ENCODE peak calls at places on chromosomes 2 and 18, in ten cellular contexts. J is left ventricle myocardium inferior, C is transverse colon, D is body of pancreas, P is HCT116, Z is tibial nerve, A is GM23248, V is neural progenitor cell, B is tibial artery, W is right cardiac atrium. M is an unnamed sample. For H3K9me3, the result is how much of the 10 kb centered on the place peaks cover.

GRCh38 chr2:116467243-116467642 is 1347.2 kb upstream of the DDX18 start:
- DNase-seq in J (no peak), C (no peak), D (no peak), P (no peak), Z (no peak), A (no peak), V (no peak), B (no peak), W (no peak), M (no peak)

GRCh38 chr18:24000613-24001490 is 13.7 kb upstream of the TTC39C start:
- DNase-seq in J (no peak), C (no peak), D (no peak), P (no peak), Z (no peak), A (no peak), V (no peak), B (no peak), W (no peak), M (no peak)

GRCh38 chr2:10026940-10027569 is 16.3 kb upstream of the KLF11 start:
- DNase-seq in J (no peak), C (no peak), D (no peak), P (no peak), Z (no peak), A (no peak), V (no peak), B (no peak), W (peak), M (no peak)

GRCh38 chr2:36423172-36423571 is 67.6 kb downstream of the CRIM1 start:
- DNase-seq in J (no peak), C (peak), D (no peak), P (no peak), Z (no peak), A (no peak), V (no peak), B (no peak), W (no peak), M (no peak)

GRCh38 chr18:42437646-42438045 is 482.6 kb downstream of the PIK3C3 start:
- DNase-seq in J (peak), C (no peak), D (peak), P (no peak), Z (no peak), A (no peak), V (no peak), B (no peak), W (no peak), M (no peak)

GRCh38 chr18:11983592-11983991 is 2.3 kb downstream of the IMPA2 start:
- DNase-seq in J (no peak), C (peak), D (peak), P (no peak), Z (no peak), A (no peak), V (peak), B (peak), W (no peak), M (no peak)

GRCh38 chr2:226796840-226797288 is 2.8 kb downstream of the IRS1 start:
- DNase-seq in J (peak), C (peak), D (peak), P (no peak), Z (no peak), A (peak), V (no peak), B (peak), W (peak), M (no peak)

GRCh38 chr2:159169187-159169586 is 117.3 kb downstream of the WDSUB1 start:
- DNase-seq in J (no peak), C (no peak), D (no peak), P (no peak), Z (no peak), A (no peak), V (no peak), B (no peak), W (no peak), M (no peak)

GRCh38 chr18:10912790-10913560 is 236.4 kb downstream of the PIEZO2 start:
- DNase-seq in J (no peak), C (no peak), D (no peak), P (no peak), Z (no peak), A (peak), V (no peak), B (no peak), W (peak), M (no peak)

GRCh38 chr18:62436636-62437519 is 85.9 kb upstream of the ZCCHC2 start:
- DNase-seq in J (peak), C (peak), D (peak), P (no peak), Z (peak), A (peak), V (no peak), B (peak), W (peak), M (no peak)

GRCh38 chr18:54883816-54884604 is 55.7 kb downstream of the RAB27B start:
- DNase-seq in J (no peak), C (no peak), D (no peak), P (no peak), Z (no peak), A (peak), V (no peak), B (no peak), W (no peak), M (no peak)

GRCh38 chr2:71722286-71722685 is 268.9 kb downstream of the DYSF start:
- DNase-seq in J (no peak), C (no peak), D (no peak), P (no peak), Z (no peak), A (no peak), V (no peak), B (no peak), W (no peak), M (no peak)

GRCh38 chr2:215514516-215514915 is 78.6 kb upstream of the FN1 start:
- DNase-seq in J (no peak), C (no peak), D (no peak), P (no peak), Z (no peak), A (no peak), V (no peak), B (no peak), W (no peak), M (no peak)

GRCh38 chr2:121567957-121568409 is 37.3 kb downstream of the RNU4ATAC start:
- DNase-seq in J (no peak), C (no peak), D (no peak), P (no peak), Z (no peak), A (peak), V (no peak), B (no peak), W (no peak), M (no peak)

GRCh38 chr2:159200498-159200897 is 86.0 kb downstream of the WDSUB1 start:
- DNase-seq in J (no peak), C (no peak), D (no peak), P (no peak), Z (no peak), A (peak), V (no peak), B (no peak), W (no peak), M (no peak)

GRCh38 chr2:239769574-239770145 is 255.5 kb downstream of the NDUFA10 start:
- DNase-seq in J (no peak), C (no peak), D (no peak), P (no peak), Z (no peak), A (no peak), V (no peak), B (peak), W (no peak), M (no peak)

GRCh38 chr2:94874277-94874997 is 3.2 kb downstream of the TEKT4 start:
- DNase-seq in J (peak), C (peak), D (peak), P (peak), Z (no peak), A (peak), V (no peak), B (peak), W (no peak), M (peak)

GRCh38 chr2:30165050-30165520 is 18.3 kb downstream of the YPEL5 start:
- DNase-seq in J (no peak), C (peak), D (peak), P (peak), Z (peak), A (peak), V (peak), B (no peak), W (no peak), M (peak)

GRCh38 chr2:54271843-54272600 is 16.0 kb upstream of the TSPYL6 start:
- DNase-seq in J (no peak), C (no peak), D (no peak), P (no peak), Z (no peak), A (no peak), V (no peak), B (no peak), W (no peak), M (no peak)

GRCh38 chr2:172962824-172963223 is 112.8 kb upstream of the MAP3K20 start:
- DNase-seq in J (no peak), C (no peak), D (no peak), P (no peak), Z (no peak), A (peak), V (no peak), B (no peak), W (no peak), M (no peak)

GRCh38 chr2:15957881-15958713 is 17.7 kb downstream of the MYCN start:
- DNase-seq in J (no peak), C (no peak), D (no peak), P (no peak), Z (no peak), A (no peak), V (no peak), B (no peak), W (no peak), M (no peak)

GRCh38 chr2:44578401-44579135 is 216.8 kb downstream of the CAMKMT start:
- DNase-seq in J (no peak), C (no peak), D (no peak), P (no peak), Z (peak), A (peak), V (no peak), B (no peak), W (no peak), M (no peak)

GRCh38 chr2:5683471-5683870 is 8.7 kb upstream of the SOX11 start:
- DNase-seq in J (no peak), C (no peak), D (no peak), P (no peak), Z (no peak), A (no peak), V (no peak), B (no peak), W (no peak), M (no peak)

GRCh38 chr2:74379851-74380789 is at the start of gene DCTN1:
- DNase-seq in J (peak), C (peak), D (peak), P (no peak), Z (peak), A (peak), V (peak), B (no peak), W (peak), M (peak)
- H3K4me3 ChIP-seq in J (peak), C (peak), D (no peak), P (no peak), Z (peak), A (peak), V (peak), B (peak), W (peak), M (peak)

GRCh38 chr2:42112418-42112817 is 56.7 kb upstream of the EML4 start:
- DNase-seq in J (no peak), C (no peak), D (no peak), P (no peak), Z (no peak), A (no peak), V (no peak), B (no peak), W (no peak), M (no peak)

GRCh38 chr2:42110974-42111322 is 58.2 kb upstream of the EML4 start:
- DNase-seq in J (no peak), C (no peak), D (no peak), P (no peak), Z (no peak), A (no peak), V (no peak), B (no peak), W (no peak), M (no peak)

GRCh38 chr2:42115588-42115987 is 53.6 kb upstream of the EML4 start:
- DNase-seq in J (no peak), C (no peak), D (no peak), P (no peak), Z (no peak), A (no peak), V (no peak), B (no peak), W (no peak), M (no peak)

GRCh38 chr2:42110287-42110973 is 58.7 kb upstream of the EML4 start:
- DNase-seq in J (no peak), C (no peak), D (peak), P (no peak), Z (no peak), A (peak), V (no peak), B (no peak), W (peak), M (no peak)

DNA sequence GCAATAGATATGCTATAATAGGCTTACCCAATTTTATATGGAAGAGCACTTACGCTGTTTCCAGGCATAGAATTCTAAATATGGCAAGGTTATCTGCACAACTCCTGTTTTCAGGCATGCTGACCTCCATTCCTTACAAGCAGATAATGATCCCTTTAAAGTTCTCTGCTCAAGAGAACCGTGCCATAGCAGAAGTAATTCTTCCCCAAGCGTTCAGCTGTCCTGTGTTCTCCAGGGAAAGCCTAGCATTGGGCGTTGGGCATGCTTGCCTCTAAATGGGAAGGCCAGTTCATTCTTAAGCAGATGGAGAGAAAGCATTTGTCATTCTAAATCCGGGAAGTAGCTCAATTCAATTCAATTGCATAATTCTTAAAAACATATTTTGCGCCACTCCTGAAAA is 55.7 kb upstream of the EML4 start:
- DNase-seq in J (no peak), C (no peak), D (no peak), P (no peak), Z (no peak), A (no peak), V (no peak), B (no peak), W (no peak), M (no peak)
- H3K27ac ChIP-seq in J (no peak), C (no peak), D (no peak), P (no peak), Z (no peak), A (no peak), V (no peak), B (no peak), W (no peak), M (no peak)

GRCh38 chr2:229815858-229816257 is 101.5 kb upstream of the DNER start:
- DNase-seq in J (no peak), C (no peak), D (no peak), P (peak), Z (no peak), A (peak), V (no peak), B (no peak), W (no peak), M (no peak)

GRCh38 chr2:229815342-229815741 is 101.0 kb upstream of the DNER start:
- DNase-seq in J (no peak), C (no peak), D (no peak), P (no peak), Z (no peak), A (peak), V (no peak), B (no peak), W (no peak), M (no peak)

GRCh38 chr2:229821353-229821752 is 100.5 kb downstream of the TRIP12 start:
- DNase-seq in J (no peak), C (no peak), D (no peak), P (no peak), Z (no peak), A (no peak), V (no peak), B (no peak), W (no peak), M (no peak)

DNA sequence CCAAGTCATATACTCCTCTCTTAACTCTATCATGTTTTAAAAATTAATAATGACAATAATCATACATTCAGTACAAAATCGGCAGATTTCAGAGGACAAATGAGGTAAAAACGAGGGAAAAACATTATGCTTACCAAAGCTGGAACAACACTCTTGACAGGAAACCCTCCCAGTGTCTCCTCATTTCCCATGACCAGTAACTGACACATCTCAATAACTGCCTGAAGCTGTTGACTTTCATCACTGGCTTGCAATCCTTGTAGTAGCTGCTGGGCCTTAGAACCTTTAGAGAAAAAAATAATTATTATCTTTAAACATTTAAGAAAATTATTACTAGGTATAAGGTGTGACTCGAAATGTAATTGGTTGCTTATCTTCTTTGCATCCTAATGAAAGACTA is 103.6 kb downstream of the TRIP12 start:
- DNase-seq in J (no peak), C (no peak), D (no peak), P (no peak), Z (no peak), A (no peak), V (no peak), B (no peak), W (no peak), M (no peak)
- H3K9me3 ChIP-seq in J (under half), C (under half), D (under half), P (under half), Z (under half), A (under half), V (under half), B (under half), W (under half), M (under half)

GRCh38 chr2:98470851-98471255 is 26.2 kb downstream of the INPP4A start:
- DNase-seq in J (no peak), C (no peak), D (no peak), P (no peak), Z (no peak), A (no peak), V (no peak), B (no peak), W (no peak), M (no peak)
- H3K4me3 ChIP-seq in J (no peak), C (no peak), D (no peak), P (no peak), Z (no peak), A (no peak), V (no peak), B (no peak), W (no peak), M (no peak)

GRCh38 chr2:43332653-43333052 is 106.2 kb upstream of the ZFP36L2 start:
- DNase-seq in J (no peak), C (no peak), D (no peak), P (no peak), Z (no peak), A (no peak), V (no peak), B (no peak), W (no peak), M (no peak)
- H3K27ac ChIP-seq in J (peak), C (peak), D (peak), P (no peak), Z (no peak), A (no peak), V (no peak), B (peak), W (peak), M (no peak)

DNA sequence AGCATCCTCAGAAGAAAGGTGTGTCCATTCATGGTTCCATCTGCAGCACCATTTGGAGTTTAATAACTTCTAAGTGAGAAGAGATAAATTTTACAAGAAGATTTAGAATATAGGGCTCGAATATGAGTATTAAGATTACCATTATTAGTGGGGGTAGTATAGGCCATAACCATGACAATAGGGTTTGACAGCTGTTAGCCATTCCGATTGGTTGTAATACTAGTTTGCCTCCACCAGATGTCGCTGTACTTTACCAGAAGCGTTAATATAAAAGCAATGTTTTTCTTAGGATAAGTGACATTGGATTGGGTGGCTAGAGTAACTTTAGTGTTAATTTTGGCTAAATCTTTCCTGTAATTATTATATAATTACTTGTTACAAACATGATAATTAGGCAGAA is 107.5 kb upstream of the SRD5A2 start:
- DNase-seq in J (no peak), C (no peak), D (no peak), P (peak), Z (no peak), A (no peak), V (no peak), B (no peak), W (no peak), M (no peak)
- H3K9me3 ChIP-seq in J (half or more), C (under half), D (under half), P (under half), Z (under half), A (under half), V (under half), B (under half), W (under half), M (under half)

GRCh38 chr2:46460991-46461715 is 18.2 kb upstream of the TMEM247 start:
- DNase-seq in J (peak), C (peak), D (peak), P (peak), Z (peak), A (peak), V (peak), B (peak), W (peak), M (peak)
- H3K4me3 ChIP-seq in J (no peak), C (no peak), D (no peak), P (no peak), Z (no peak), A (no peak), V (no peak), B (no peak), W (no peak), M (no peak)

GRCh38 chr2:12169060-12169406 is 422.6 kb downstream of the LPIN1 start:
- DNase-seq in J (no peak), C (no peak), D (no peak), P (no peak), Z (peak), A (peak), V (no peak), B (no peak), W (no peak), M (no peak)
- H3K27ac ChIP-seq in J (peak), C (peak), D (no peak), P (no peak), Z (peak), A (peak), V (no peak), B (peak), W (peak), M (no peak)

M was measured in CD8-positive, alpha-beta memory T cell.